ENCODE peak calls at places on chromosomes 6 and 20, in six cellular contexts. A is A549, J is GM12878, B is HCT116, W is HL-60, P is GM23338. K is an unnamed sample.

GRCh38 chr20:10469599-10469998 is 34.5 kb downstream of the SLX4IP start:
- DNase-seq in W (no peak), A (peak), J (no peak), P (peak), B (peak), K (peak)

GRCh38 chr20:38278150-38278549 is 17.6 kb upstream of the KIAA1755 start:
- DNase-seq in J (no peak), B (no peak), W (no peak), P (peak), A (no peak), K (no peak)

GRCh38 chr6:98833101-98834059 is 994 bp upstream of the POU3F2 start:
- DNase-seq in A (peak), P (peak), B (no peak), W (no peak), J (no peak), K (no peak)

GRCh38 chr6:151723152-151723551 is 84.3 kb upstream of the ESR1 start:
- DNase-seq in J (no peak), P (no peak), B (no peak), W (no peak), A (no peak), K (no peak)

GRCh38 chr20:45036044-45036755 is 64.7 kb downstream of the KCNS1 start:
- DNase-seq in A (peak), P (no peak), W (peak), B (peak), J (no peak), K (no peak)

GRCh38 chr6:150584065-150584464 is 15.6 kb upstream of the PLEKHG1 start:
- DNase-seq in J (no peak), P (no peak), B (no peak), W (no peak), A (no peak), K (no peak)

GRCh38 chr6:168526841-168527281 is 85.9 kb downstream of the SMOC2 start:
- DNase-seq in A (no peak), B (no peak), J (no peak), P (no peak), W (no peak), K (no peak)

GRCh38 chr20:23163562-23163961 is 77.4 kb upstream of the CD93 start:
- DNase-seq in J (no peak), B (no peak), P (no peak), A (no peak), W (no peak), K (no peak)

GRCh38 chr6:149586149-149586548 is 20.0 kb downstream of the GINM1 start:
- DNase-seq in J (no peak), P (no peak), W (no peak), B (no peak), A (peak), K (no peak)

GRCh38 chr6:5507056-5507722 is 245.9 kb downstream of the FARS2 start:
- DNase-seq in J (peak), A (no peak), P (no peak), B (no peak), W (no peak), K (no peak)

GRCh38 chr20:56924976-56925695 is 296.0 kb downstream of the TFAP2C start:
- DNase-seq in J (no peak), B (no peak), P (peak), W (no peak), A (no peak), K (no peak)

GRCh38 chr6:56759521-56759920 is 116.8 kb upstream of the DST start:
- DNase-seq in W (no peak), J (no peak), B (no peak), A (no peak), P (peak), K (no peak)

GRCh38 chr6:17478223-17478907 is 85.0 kb downstream of the CAP2 start:
- DNase-seq in W (no peak), P (no peak), B (no peak), A (no peak), J (no peak), K (no peak)

GRCh38 chr6:13367396-13367795 is 39.1 kb upstream of the TBC1D7 start:
- DNase-seq in P (no peak), A (no peak), W (no peak), B (no peak), J (no peak), K (no peak)

GRCh38 chr20:25859649-25860530 is 163.2 kb upstream of the ZNF337 start:
- DNase-seq in W (peak), P (peak), J (no peak), B (no peak), A (peak), K (no peak)

DNA sequence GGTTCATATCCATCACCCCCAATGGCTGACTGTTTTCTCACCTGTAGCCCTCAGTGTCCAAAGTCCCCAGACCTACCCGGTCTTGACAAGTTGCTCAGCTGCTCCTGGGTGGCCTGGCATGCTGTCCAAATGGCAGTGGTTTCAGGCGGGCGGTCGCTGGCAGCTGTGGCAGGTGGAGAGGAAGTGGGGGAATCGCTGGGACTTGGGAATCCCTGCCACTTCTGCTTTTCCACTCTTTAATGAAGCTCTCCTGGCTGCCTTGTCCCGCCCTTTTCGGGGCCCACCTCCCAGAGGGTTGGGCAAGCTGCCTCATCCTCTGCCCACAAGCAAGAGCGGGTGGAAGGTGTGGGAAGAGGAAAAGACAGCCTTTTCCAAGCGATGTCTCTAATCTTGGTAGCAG is at the start of gene OCSTAMP:
- DNase-seq in A (no peak), W (no peak), B (no peak), P (no peak), J (no peak), K (no peak)
- TF ChIP-seq REST in A (no peak), W (no peak), B (no peak), P (no peak), J (no peak), K (no peak)

GRCh38 chr6:54266400-54266923 is 41.8 kb upstream of the TINAG start:
- DNase-seq in W (no peak), A (no peak), P (peak), J (no peak), B (no peak), K (no peak)
- TF ChIP-seq CTCF in W (no peak), A (no peak), P (peak), J (no peak), B (peak), K (peak)

DNA sequence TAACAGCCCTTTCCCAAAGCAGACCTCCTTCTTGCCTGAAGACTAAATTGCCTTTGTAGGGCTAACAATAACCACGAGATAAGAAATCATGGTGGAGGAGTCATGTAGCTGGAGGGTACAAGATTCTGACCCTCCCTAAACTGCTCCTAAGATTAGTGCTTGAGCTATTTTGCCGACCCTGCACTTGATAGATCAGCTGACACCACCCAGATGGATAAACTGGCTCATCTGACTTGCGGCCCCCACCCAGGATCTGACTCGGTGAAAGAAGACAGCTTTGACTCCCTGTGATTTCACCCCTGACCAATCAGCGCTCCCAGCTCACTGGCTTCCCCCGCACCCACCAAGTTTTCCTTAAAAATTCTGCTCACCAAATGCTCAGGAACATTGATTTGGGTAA is 57.6 kb upstream of the UNC93A start:
- DNase-seq in W (no peak), J (no peak), P (no peak), B (no peak), A (no peak), K (no peak)
- TF ChIP-seq REST in W (no peak), J (no peak), P (no peak), B (no peak), A (no peak), K (no peak)

GRCh38 chr20:33259371-33259770 is 23.6 kb downstream of the BPIFA1 start:
- DNase-seq in B (no peak), J (no peak), A (no peak), P (no peak), W (no peak), K (no peak)

GRCh38 chr20:33267691-33268090 is 15.3 kb upstream of the BPIFB1 start:
- DNase-seq in A (no peak), P (no peak), B (no peak), W (peak), J (no peak), K (no peak)

GRCh38 chr20:33263784-33264183 is 19.2 kb upstream of the BPIFB1 start:
- DNase-seq in A (no peak), B (no peak), J (no peak), P (no peak), W (no peak), K (no peak)

GRCh38 chr20:33261465-33261864 is 21.5 kb upstream of the BPIFB1 start:
- DNase-seq in A (peak), W (peak), B (no peak), J (no peak), P (peak), K (no peak)

DNA sequence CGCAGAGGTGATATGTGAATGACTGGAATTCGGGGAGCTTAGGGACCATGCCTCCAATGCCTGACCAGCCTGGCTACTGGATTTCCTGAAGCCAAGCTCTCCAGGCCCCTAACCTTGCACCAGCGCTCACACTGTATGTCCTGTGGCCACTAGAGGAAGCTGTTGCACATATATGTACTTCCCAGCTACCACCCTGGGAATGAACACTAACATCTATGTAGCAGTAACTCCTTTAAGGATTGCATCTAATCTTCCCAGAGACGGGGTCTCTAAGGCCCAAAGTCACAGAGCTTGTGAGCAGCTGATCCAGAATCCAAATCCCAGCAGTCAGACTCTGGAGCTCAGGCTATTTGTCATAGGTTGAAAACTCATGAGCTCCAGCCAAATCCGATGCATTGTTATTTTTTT is 20.4 kb upstream of the BPIFB1 start:
- DNase-seq in P (peak), W (peak), A (peak), B (peak), J (no peak), K (peak)
- TF ChIP-seq CTCF in P (peak), W (peak), A (peak), B (peak), J (peak), K (peak)

DNA sequence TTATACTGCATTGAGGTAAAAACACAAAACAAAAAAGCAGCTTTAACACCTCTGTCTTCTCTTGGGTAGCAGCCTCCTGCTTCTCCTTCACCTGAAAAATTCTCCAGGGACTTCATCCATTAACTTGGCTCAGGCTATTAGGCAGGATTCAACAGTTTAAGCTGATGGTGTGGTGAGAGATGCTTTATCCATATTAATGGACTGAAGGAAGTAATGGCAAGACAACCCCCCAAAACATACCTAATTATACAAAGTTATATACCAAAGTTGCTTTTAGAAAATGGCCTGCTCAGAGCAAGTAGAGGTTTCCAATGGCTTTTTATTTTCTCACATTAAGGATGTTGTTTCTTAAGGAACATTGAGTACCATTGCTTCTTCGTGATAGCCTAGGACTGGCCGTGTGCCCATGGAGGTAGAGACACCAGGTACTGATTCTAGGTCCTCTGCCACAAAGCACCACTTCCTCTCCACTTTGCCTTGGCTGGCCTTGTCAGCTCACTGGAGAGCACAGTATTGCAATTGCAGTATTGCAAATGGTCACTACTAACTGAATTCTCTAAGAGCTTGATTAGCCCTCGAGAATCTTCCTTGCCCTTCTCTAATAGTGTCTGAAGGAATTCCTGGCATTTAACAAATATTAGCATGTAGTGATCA is 7.3 kb downstream of the EDN1 start:
- DNase-seq in B (no peak), W (no peak), A (peak), P (no peak), J (no peak), K (no peak)
- TF ChIP-seq REST in B (no peak), W (no peak), A (no peak), P (no peak), J (no peak), K (no peak)

GRCh38 chr6:28603920-28604319 is 78.2 kb downstream of the GPX5 start:
- DNase-seq in B (no peak), P (peak), W (no peak), A (no peak), J (no peak), K (no peak)

GRCh38 chr6:28609672-28610071 is 84.0 kb downstream of the GPX5 start:
- DNase-seq in P (no peak), A (no peak), W (no peak), J (no peak), B (no peak), K (no peak)

GRCh38 chr6:28607990-28608389 is 82.3 kb downstream of the GPX5 start:
- DNase-seq in B (no peak), P (no peak), A (no peak), W (no peak), J (no peak), K (no peak)

GRCh38 chr6:28606424-28607391 is 81.0 kb downstream of the GPX5 start:
- DNase-seq in B (peak), A (peak), P (peak), J (peak), W (peak), K (peak)
- TF ChIP-seq CTCF in B (peak), A (peak), P (no peak), J (peak), W (peak), K (peak)

GRCh38 chr6:28401172-28401571 is 1.6 kb upstream of the ZSCAN12 start:
- DNase-seq in B (no peak), J (no peak), P (no peak), W (no peak), A (no peak), K (no peak)
- TF ChIP-seq REST in B (no peak), J (no peak), P (no peak), W (no peak), A (no peak), K (no peak)

GRCh38 chr6:79431469-79431868 is 105.8 kb downstream of the LCA5 start:
- DNase-seq in B (no peak), A (peak), J (no peak), W (no peak), P (peak), K (no peak)
- TF ChIP-seq CTCF in B (peak), A (no peak), J (peak), W (no peak), P (peak), K (peak)